ENCODE peak calls at places on chromosomes 5 and 9, in four cellular contexts. S is cardiac muscle cell, U is A549, D is psoas muscle. F is an unnamed sample.

GRCh38 chr9:128636024-128636390 is 20.6 kb downstream of the DYNC2I2 start:
- DNase-seq in S (peak; percentile 10), U (peak; percentile 87), D (peak; percentile 49), F (no peak)

GRCh38 chr5:123429993-123430392 is 6.8 kb upstream of the CEP120 start:
- DNase-seq in S (peak; percentile 97), U (peak; percentile 68), D (no peak), F (peak; percentile 97)

GRCh38 chr9:112015149-112015548 is 118.5 kb downstream of the UGCG start:
- DNase-seq in S (no peak), U (no peak), D (no peak), F (no peak)

GRCh38 chr9:21890696-21891095 is 88.3 kb downstream of the MTAP start:
- DNase-seq in S (peak; percentile 22), U (no peak), D (no peak), F (no peak)

GRCh38 chr9:108300296-108301287 is 555.2 kb downstream of the ACTL7B start:
- DNase-seq in S (no peak), U (no peak), D (no peak), F (no peak)

GRCh38 chr5:139131062-139131856 is 66.9 kb downstream of the SIL1 start:
- DNase-seq in S (peak; percentile 63), U (no peak), D (peak; percentile 41), F (no peak)

GRCh38 chr5:176817369-176817841 is 7.0 kb downstream of the UNC5A start:
- DNase-seq in S (no peak), U (no peak), D (no peak), F (no peak)

GRCh38 chr9:130345009-130345992 is 79.7 kb downstream of the HMCN2 start:
- DNase-seq in S (no peak), U (no peak), D (no peak), F (no peak)

GRCh38 chr9:100428871-100429654 is 2.1 kb downstream of the MSANTD3 start:
- DNase-seq in S (peak; percentile 98), U (peak; percentile 94), D (no peak), F (peak; percentile 100)

GRCh38 chr9:6034954-6035353 is 19.5 kb upstream of the RANBP6 start:
- DNase-seq in S (no peak), U (peak; percentile 14), D (no peak), F (no peak)

GRCh38 chr9:129458663-129459549 is 162.0 kb downstream of the C9orf50 start:
- DNase-seq in S (no peak), U (no peak), D (peak; percentile 61), F (no peak)

GRCh38 chr5:55072668-55073067 is 29.8 kb upstream of the GZMA start:
- DNase-seq in S (no peak), U (no peak), D (no peak), F (no peak)

GRCh38 chr5:33781286-33781685 is 110.5 kb downstream of the ADAMTS12 start:
- DNase-seq in S (peak; percentile 55), U (peak; percentile 10), D (no peak), F (no peak)

GRCh38 chr5:17666726-17667235 is 32.5 kb downstream of the TAF11L14 start:
- DNase-seq in S (no peak), U (no peak), D (no peak), F (no peak)

GRCh38 chr5:140131967-140132409 is 6.3 kb downstream of the IGIP start:
- DNase-seq in S (peak; percentile 89), U (peak; percentile 15), D (peak; percentile 44), F (peak; percentile 75)

GRCh38 chr9:113574381-113575262 is 111.1 kb downstream of the RGS3 start:
- DNase-seq in S (no peak), U (no peak), D (no peak), F (peak; percentile 87)

GRCh38 chr5:89613222-89613956 is 730.4 kb upstream of the MEF2C start:
- DNase-seq in S (no peak), U (no peak), D (no peak), F (no peak)

GRCh38 chr5:59418766-59419165 is 474.8 kb downstream of the PDE4D start:
- DNase-seq in S (no peak), U (no peak), D (no peak), F (no peak)

GRCh38 chr9:12878342-12878978 is 103.6 kb downstream of the LURAP1L start:
- DNase-seq in S (no peak), U (no peak), D (no peak), F (no peak)

GRCh38 chr5:5418006-5418405 is 4.5 kb upstream of the ICE1 start:
- DNase-seq in S (no peak), U (no peak), D (no peak), F (no peak)

GRCh38 chr5:5494489-5495402 is 72.3 kb downstream of the ICE1 start:
- DNase-seq in S (peak; percentile 61), U (peak; percentile 25), D (peak; percentile 76), F (no peak)

GRCh38 chr5:113105693-113106280 is 129.2 kb downstream of the DCP2 start:
- DNase-seq in S (no peak), U (no peak), D (no peak), F (no peak)

GRCh38 chr9:136255166-136255538 is 9.5 kb upstream of the QSOX2 start:
- DNase-seq in S (peak; percentile 64), U (no peak), D (peak; percentile 46), F (no peak)

DNA sequence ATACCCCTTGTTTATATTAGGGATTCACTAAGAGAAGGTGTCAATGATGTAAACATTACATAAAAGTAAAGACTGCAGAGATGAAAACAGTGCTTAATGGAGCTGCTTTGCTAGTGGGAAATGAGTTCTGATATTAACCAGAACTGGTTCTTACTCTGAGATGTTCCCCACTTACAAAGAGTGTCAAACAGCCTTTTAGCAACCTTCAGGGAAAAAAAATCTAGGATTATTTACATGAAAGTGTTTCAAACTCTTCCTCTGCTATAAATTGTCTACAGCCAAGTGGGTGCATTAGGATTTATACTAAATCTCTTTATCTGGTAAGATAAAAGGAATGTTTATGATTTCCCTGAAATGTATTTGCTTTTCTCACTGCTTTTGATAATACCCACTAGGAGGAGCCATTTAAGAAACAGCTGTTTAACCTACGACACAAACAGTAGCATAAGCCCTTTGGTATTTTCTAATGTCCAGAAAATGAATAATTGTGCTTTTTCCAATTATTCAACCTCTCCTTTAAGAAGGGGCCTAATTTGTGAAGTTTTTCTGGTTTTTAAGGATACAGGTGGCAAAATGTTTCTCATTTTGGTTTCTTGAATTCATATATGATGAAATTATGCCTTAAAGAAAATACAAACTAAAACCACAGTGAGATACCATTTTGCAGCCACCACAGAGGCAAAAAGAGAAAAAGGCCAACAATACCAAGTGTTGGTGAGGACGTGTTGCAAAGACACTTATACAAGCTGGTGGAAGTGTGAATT is 186.3 kb downstream of the TLE4 start:
- DNase-seq in S (peak; percentile 27), U (peak; percentile 10), D (no peak), F (no peak)
- TF ChIP-seq CTCF in S (peak; percentile 51), U (peak; percentile 49), D (peak; percentile 10), F (peak; percentile 59)

GRCh38 chr9:89468271-89468960 is 29.5 kb downstream of the SEMA4D start:
- DNase-seq in S (no peak), U (no peak), D (no peak), F (no peak)

GRCh38 chr9:89470239-89470638 is 27.7 kb downstream of the SEMA4D start:
- DNase-seq in S (no peak), U (no peak), D (no peak), F (no peak)

GRCh38 chr9:89466451-89467277 is 31.2 kb downstream of the SEMA4D start:
- DNase-seq in S (no peak), U (no peak), D (no peak), F (no peak)

GRCh38 chr9:89467278-89467625 is 30.7 kb downstream of the SEMA4D start:
- DNase-seq in S (no peak), U (no peak), D (no peak), F (no peak)

GRCh38 chr9:89469003-89469402 is 28.9 kb downstream of the SEMA4D start:
- DNase-seq in S (no peak), U (no peak), D (no peak), F (no peak)
- H3K4me1 ChIP-seq in S (no peaks in the 10 kb centered on the region), U (peaks cover 1% of the 10 kb centered on the region), D (peaks cover 28% of the 10 kb centered on the region), F (no peaks in the 10 kb centered on the region)

GRCh38 chr9:121499177-121499426 is 542 bp downstream of the GGTA1 start:
- DNase-seq in S (no peak), U (no peak), D (no peak), F (no peak)

GRCh38 chr9:121498150-121498486 is 1.5 kb downstream of the GGTA1 start:
- DNase-seq in S (peak; percentile 82), U (peak; percentile 84), D (no peak), F (peak; percentile 55)

GRCh38 chr9:121500165-121500478 is 478 bp upstream of the GGTA1 start:
- DNase-seq in S (no peak), U (no peak), D (no peak), F (no peak)

GRCh38 chr9:121499427-121500164 is at the start of gene GGTA1:
- DNase-seq in S (peak; percentile 81), U (peak; percentile 33), D (peak; percentile 69), F (peak; percentile 28)

DNA sequence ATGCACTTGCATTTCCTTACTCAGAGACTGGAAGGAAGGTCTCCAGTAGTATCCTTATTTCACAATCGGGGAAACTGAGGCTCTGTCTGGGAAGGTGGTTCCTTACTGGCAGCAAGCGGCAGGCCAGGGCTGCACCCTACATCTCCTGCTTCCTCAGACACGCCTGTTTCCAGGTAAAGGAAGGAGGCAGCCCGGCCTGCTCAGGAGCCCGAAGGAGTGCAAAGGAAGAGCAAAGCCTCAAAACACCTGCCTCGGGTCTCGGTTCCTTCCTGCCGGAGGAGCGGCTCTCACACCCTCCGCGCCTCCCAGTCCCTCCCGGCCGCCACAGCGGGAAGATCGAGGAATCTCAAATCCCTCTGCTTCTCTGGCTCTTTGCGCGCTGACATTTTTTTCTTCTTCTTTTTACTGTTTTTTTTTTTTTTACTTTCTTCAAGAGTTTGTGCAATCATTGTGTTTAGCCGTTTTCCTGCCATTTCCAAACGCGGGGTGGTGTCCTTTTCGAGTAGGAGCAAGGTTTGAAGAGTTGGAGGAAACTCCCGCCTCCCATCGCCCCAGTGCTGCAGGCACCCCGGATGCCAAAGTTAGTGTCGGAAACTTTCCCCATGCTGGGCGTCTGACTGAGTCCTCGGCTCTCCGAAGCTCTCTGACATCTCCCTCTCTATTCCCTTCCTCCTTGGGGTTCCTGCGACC is 1.0 kb downstream of the GGTA1 start:
- DNase-seq in S (peak; percentile 67), U (peak; percentile 46), D (peak; percentile 37), F (peak; percentile 24)
- TF ChIP-seq CTCF in S (no peak), U (peak; percentile 19), D (no peak), F (no peak)

GRCh38 chr5:14208071-14209021 is 65.2 kb downstream of the TRIO start:
- DNase-seq in S (peak; percentile 75), U (peak; percentile 75), D (no peak), F (peak; percentile 96)

GRCh38 chr5:14204011-14204670 is 61.0 kb downstream of the TRIO start:
- DNase-seq in S (no peak), U (no peak), D (no peak), F (no peak)

GRCh38 chr5:14209222-14209822 is 66.2 kb downstream of the TRIO start:
- DNase-seq in S (no peak), U (no peak), D (no peak), F (no peak)

GRCh38 chr5:14204785-14205321 is 61.7 kb downstream of the TRIO start:
- DNase-seq in S (peak; percentile 91), U (peak; percentile 90), D (peak; percentile 63), F (peak; percentile 74)

DNA sequence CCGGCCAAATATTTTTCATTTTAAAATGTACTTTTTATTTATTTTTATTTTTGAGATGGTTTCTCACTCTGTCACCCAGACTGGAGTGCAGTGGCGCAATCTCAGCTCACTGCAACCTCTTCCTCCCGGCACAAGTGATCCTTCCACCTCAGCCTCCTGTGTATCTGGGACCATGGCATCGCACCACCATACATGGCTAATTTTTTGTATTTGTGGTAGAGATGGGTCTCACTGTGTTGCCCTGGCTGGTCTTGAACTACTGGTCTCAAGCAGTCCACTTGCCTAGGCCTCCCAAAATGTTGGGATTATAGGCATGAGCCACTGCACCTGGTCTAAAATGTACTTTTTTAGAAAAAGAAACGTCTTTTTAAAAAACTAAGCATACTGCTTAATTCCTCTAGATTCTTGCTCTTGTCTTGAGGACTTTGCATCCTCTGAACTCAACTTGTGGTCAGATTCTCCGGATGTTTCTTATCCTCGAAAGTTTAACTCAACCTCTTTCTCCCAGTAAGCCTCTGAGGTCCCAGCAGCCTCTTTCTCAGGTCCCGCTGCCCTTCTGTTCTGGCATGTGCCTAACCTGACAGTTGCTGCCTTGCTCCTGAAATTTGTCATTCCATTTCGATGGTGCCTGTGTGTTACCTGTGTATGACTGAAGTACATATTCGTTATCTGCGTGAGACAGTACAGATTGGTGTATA is 63.0 kb downstream of the TRIO start:
- DNase-seq in S (peak; percentile 42), U (no peak), D (no peak), F (no peak)
- H3K4me1 ChIP-seq in S (peaks cover 28% of the 10 kb centered on the region), U (peaks cover 93% of the 10 kb centered on the region), D (peaks cover 75% of the 10 kb centered on the region), F (peaks cover 50% of the 10 kb centered on the region)

F was measured in foreskin keratinocyte.